ENCODE peak calls at places on chromosomes 5 and 9, in seven cellular contexts. B, W, D, Y, L, O and S are unnamed samples. For H3K9me3, the result is how much of the 10 kb centered on the place peaks cover.

GRCh38 chr5:120405923-120406322 is 58.2 kb upstream of the PRR16 start:
- DNase-seq in W (no peak), D (no peak), B (peak), O (no peak), L (no peak), Y (no peak), S (no peak)

GRCh38 chr5:16459451-16459850 is 6.1 kb downstream of the ZNF622 start:
- DNase-seq in D (no peak), B (no peak), Y (no peak), O (no peak), W (no peak), L (no peak), S (no peak)

GRCh38 chr9:88106492-88106891 is 31.8 kb downstream of the SPATA31C2 start:
- DNase-seq in D (peak), Y (peak), L (peak), O (no peak), W (no peak), B (peak), S (no peak)

GRCh38 chr5:175206651-175207050 is 237.3 kb downstream of the DRD1 start:
- DNase-seq in D (no peak), W (no peak), Y (no peak), O (no peak), B (no peak), L (peak), S (no peak)

GRCh38 chr9:81855538-81855937 is 72.7 kb upstream of the SPATA31D4 start:
- DNase-seq in B (peak), W (no peak), Y (no peak), D (no peak), L (peak), O (no peak), S (no peak)

GRCh38 chr5:80239680-80240367 is 16.0 kb downstream of the SERINC5 start:
- DNase-seq in L (peak), B (no peak), Y (no peak), D (no peak), W (no peak), O (no peak), S (no peak)

GRCh38 chr5:74864823-74865222 is 1.4 kb downstream of the FAM169A start:
- DNase-seq in O (no peak), D (peak), W (no peak), Y (no peak), B (no peak), L (peak), S (no peak)

GRCh38 chr9:95366731-95367325 is 49.3 kb upstream of the FANCC start:
- DNase-seq in W (no peak), L (no peak), O (no peak), D (peak), Y (no peak), B (no peak), S (no peak)

GRCh38 chr5:61318374-61318773 is 13.7 kb upstream of the ZSWIM6 start:
- DNase-seq in D (no peak), B (no peak), Y (no peak), W (no peak), L (no peak), O (no peak), S (no peak)

GRCh38 chr9:121884057-121884512 is 209.0 kb downstream of the TTLL11 start:
- DNase-seq in Y (no peak), B (no peak), L (no peak), W (no peak), O (no peak), D (peak), S (no peak)

GRCh38 chr5:43663916-43664315 is 60.9 kb downstream of the NNT start:
- DNase-seq in O (no peak), Y (no peak), W (no peak), D (no peak), L (no peak), B (peak), S (no peak)

GRCh38 chr5:173984218-173984617 is 4.8 kb upstream of the C5orf47 start:
- DNase-seq in L (peak), W (no peak), Y (no peak), O (no peak), B (peak), D (peak), S (no peak)

GRCh38 chr5:139842321-139842720 is 46.7 kb downstream of the PSD2 start:
- DNase-seq in O (no peak), Y (no peak), D (no peak), L (no peak), B (no peak), W (no peak), S (no peak)

GRCh38 chr9:36141761-36142160 is 5.2 kb downstream of the GLIPR2 start:
- DNase-seq in D (no peak), L (no peak), W (no peak), B (no peak), O (no peak), Y (no peak), S (no peak)

GRCh38 chr5:1343931-1344901 is 683 bp downstream of the CLPTM1L start:
- DNase-seq in W (no peak), D (peak), Y (no peak), B (peak), O (no peak), L (no peak), S (no peak)

GRCh38 chr5:165805756-165806155 is 2300.3 kb downstream of the MAT2B start:
- DNase-seq in D (peak), W (no peak), L (no peak), Y (no peak), O (no peak), B (no peak), S (no peak)

GRCh38 chr5:25544652-25545249 is 900.0 kb upstream of the CDH10 start:
- DNase-seq in O (no peak), Y (peak), D (peak), L (peak), W (no peak), B (peak), S (no peak)

GRCh38 chr9:8095531-8096223 is 296.1 kb upstream of the DMAC1 start:
- DNase-seq in D (no peak), Y (no peak), O (no peak), L (no peak), B (no peak), W (no peak), S (no peak)

GRCh38 chr9:89312154-89312616 is 1.2 kb downstream of the CKS2 start:
- DNase-seq in L (peak), O (no peak), W (no peak), D (peak), B (peak), Y (no peak), S (no peak)

GRCh38 chr9:71736236-71736635 is 32.1 kb downstream of the CEMIP2 start:
- DNase-seq in W (no peak), O (no peak), L (no peak), Y (no peak), D (no peak), B (no peak), S (no peak)

GRCh38 chr5:125026900-125027731 is 280.7 kb upstream of the ZNF608 start:
- DNase-seq in O (peak), Y (peak), D (no peak), B (peak), W (peak), L (peak), S (no peak)

GRCh38 chr5:89270901-89271300 is 387.9 kb upstream of the MEF2C start:
- DNase-seq in D (no peak), L (no peak), O (no peak), B (no peak), W (no peak), Y (no peak), S (no peak)

GRCh38 chr5:145396888-145397287 is 438.3 kb downstream of the PRELID2 start:
- DNase-seq in L (no peak), W (no peak), D (no peak), Y (no peak), B (no peak), O (no peak), S (no peak)

GRCh38 chr9:2560175-2560574 is 61.4 kb upstream of the VLDLR start:
- DNase-seq in O (no peak), W (no peak), B (no peak), Y (peak), L (no peak), D (no peak), S (no peak)

GRCh38 chr5:92849798-92850197 is 731.2 kb downstream of the NR2F1-AS1 start:
- DNase-seq in Y (no peak), L (no peak), D (no peak), B (no peak), W (no peak), O (no peak), S (no peak)

GRCh38 chr5:175920506-175920865 is 47.6 kb downstream of the THOC3 start:
- DNase-seq in B (no peak), O (no peak), D (peak), W (peak), Y (no peak), L (no peak), S (no peak)

GRCh38 chr5:97231025-97231636 is 48.1 kb upstream of the RIOK2 start:
- DNase-seq in Y (peak), W (peak), O (no peak), B (peak), L (peak), D (peak), S (no peak)

GRCh38 chr5:178309271-178310008 is 76.8 kb upstream of the PHYKPL start:
- DNase-seq in B (no peak), O (peak), Y (peak), W (no peak), D (no peak), L (no peak), S (no peak)

GRCh38 chr5:76953551-76954382 is 922 bp downstream of the CRHBP start:
- DNase-seq in W (no peak), O (no peak), D (peak), B (peak), Y (no peak), L (no peak), S (no peak)

DNA sequence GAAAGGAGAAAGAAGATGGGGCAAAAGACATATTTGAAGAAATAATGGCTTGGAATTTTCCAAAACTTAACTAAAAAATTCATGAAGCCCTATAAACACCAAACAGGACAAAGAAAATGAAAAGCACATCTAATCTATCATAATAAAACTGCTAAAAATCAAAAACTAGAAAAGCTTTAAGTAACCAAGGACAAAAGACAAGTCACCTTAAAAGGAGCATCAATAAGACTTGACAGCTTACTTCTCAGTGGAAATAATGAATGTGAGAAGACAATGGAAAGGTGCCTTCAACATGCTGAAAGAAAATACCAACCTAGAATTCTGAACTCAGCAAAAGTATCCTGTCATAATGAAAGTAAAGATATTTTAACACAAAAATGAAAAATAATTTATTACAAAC is 27.0 kb downstream of the GTF3C4 start:
- DNase-seq in D (no peak), L (no peak), B (no peak), W (no peak), Y (no peak), O (no peak), S (no peak)
- H3K9me3 ChIP-seq in D (under half), L (under half), B (under half), W (under half), Y (under half), O (under half), S (under half)

DNA sequence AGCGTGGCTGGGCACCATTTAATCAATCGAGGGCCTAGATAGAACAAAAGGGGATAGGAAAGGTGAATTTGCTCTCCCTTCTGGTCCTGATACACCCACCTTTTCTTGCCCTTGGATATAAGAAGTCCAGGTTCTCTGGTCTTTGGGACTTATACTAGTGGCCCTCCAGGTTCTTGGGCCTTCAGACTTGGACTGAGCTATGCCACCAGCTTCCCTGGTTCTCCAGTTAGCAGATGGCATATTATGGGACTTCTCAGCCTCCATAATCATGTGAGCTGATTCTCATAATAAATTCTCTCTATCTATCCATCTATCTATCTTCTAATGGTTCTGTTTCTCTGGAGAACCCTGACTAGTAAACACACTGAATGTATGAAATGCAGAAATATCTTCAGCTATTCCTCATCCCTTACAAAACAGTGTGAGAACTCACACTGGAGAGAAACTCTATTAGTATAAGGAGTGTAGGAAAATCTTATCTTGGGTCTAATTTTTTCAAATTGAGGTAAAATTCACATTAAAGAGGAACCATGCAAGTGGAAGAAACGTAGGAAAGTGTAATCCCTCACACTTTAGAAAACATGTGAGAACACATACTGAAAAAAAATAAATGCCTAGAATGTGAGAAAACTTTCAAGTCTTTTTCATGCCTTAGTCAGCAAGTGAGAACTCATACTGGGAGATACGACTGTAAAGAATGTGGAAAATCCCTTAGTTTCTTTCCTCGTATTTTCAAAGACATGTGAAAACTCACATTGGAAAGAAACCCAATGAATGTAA is 15.5 kb downstream of the PCDHB15 start:
- DNase-seq in O (no peak), L (peak), B (peak), W (no peak), Y (no peak), D (peak), S (no peak)
- H3K9me3 ChIP-seq in O (under half), L (under half), B (half or more), W (under half), Y (under half), D (half or more), S (under half)

DNA sequence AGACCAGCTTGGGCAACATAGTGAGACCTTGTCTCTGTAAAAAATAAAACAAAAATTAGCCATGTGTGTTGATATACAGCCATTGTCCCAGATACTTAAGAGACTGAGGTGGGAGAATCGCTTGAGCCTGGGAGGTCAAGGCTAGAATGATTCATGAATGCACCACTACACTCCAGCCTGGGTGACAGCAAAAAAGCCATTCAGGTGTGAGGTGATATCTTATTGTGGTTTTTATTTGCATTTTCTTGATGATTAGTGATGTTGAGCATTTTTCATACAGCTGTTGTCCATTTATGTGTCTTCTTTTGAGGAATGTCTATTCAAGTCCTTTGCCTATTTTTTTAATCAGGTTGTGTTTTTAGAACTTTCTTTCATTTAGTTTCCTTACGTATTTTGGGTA is 23.2 kb downstream of the MTAP start:
- DNase-seq in L (no peak), D (no peak), Y (no peak), B (no peak), O (no peak), W (no peak), S (no peak)
- H3K9me3 ChIP-seq in L (under half), D (under half), Y (under half), B (under half), O (under half), W (under half), S (under half)

GRCh38 chr5:3607541-3608147 is 12.0 kb downstream of the IRX1 start:
- DNase-seq in D (no peak), L (no peak), B (no peak), W (no peak), O (no peak), Y (no peak), S (no peak)
- H3K9me3 ChIP-seq in D (under half), L (under half), B (under half), W (under half), O (under half), Y (under half), S (under half)

GRCh38 chr5:58380655-58381054 is 79.2 kb downstream of the PLK2 start:
- DNase-seq in W (no peak), L (no peak), Y (no peak), O (no peak), B (no peak), D (no peak), S (no peak)
- H3K9me3 ChIP-seq in W (under half), L (under half), Y (under half), O (under half), B (under half), D (under half), S (under half)

DNA sequence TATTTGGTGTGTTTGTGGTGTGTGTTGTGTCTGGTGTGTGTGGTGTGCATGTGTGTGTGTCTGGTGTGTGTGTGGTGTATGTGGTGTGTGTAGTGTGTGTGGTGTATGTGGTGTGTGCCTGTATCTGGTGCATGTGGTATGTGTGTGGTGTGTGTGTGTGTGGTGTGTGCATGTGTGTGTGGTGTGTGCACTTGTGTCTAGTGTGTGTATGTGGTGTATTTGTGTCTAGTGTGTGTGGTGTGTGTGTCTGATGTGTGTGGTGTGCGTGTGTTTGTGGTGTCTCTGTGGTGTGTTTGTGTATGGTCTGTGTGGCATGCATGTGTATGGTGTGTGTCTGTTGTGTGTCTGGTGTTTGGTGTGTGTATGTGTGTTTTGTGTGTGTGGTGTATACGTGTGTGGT is 71.1 kb downstream of the CACNA1B start:
- DNase-seq in O (no peak), D (no peak), Y (no peak), W (no peak), L (no peak), B (no peak), S (no peak)
- H3K9me3 ChIP-seq in O (under half), D (under half), Y (under half), W (under half), L (under half), B (under half), S (under half)